ENCODE peak calls at places on chromosomes 4 and X, in ten cellular contexts. E is right lobe of liver, B is NCI-H774, K is fibroblast of pulmonary artery, H is HEK293T, A is HFF-Myc, V is AG10803, I is right atrium auricular region, L is GM10248, G is fibroblast of lung. Y is an unnamed sample.

GRCh38 chr4:112036881-112037280 is 108.4 kb upstream of the FAM241A start:
- DNase-seq in E (no peak), B (no peak), K (no peak), H (no peak), A (no peak), V (peak), I (no peak), L (no peak), G (no peak), Y (no peak)

GRCh38 chr4:27662426-27662825 is 801.8 kb downstream of the STIM2 start:
- DNase-seq in E (no peak), B (no peak), K (no peak), H (no peak), A (no peak), V (no peak), I (no peak), L (no peak), G (no peak), Y (no peak)

GRCh38 chr4:185654965-185655554 is 119.8 kb upstream of the PDLIM3 start:
- DNase-seq in E (no peak), B (no peak), K (no peak), H (no peak), A (no peak), V (no peak), I (no peak), L (no peak), G (no peak), Y (no peak)

GRCh38 chr4:184591070-184591677 is 58.1 kb downstream of the CASP3 start:
- DNase-seq in E (peak), B (no peak), K (no peak), H (no peak), A (no peak), V (no peak), I (no peak), L (no peak), G (no peak), Y (no peak)

GRCh38 chr4:2280531-2281300 is 18.8 kb upstream of the MXD4 start:
- DNase-seq in E (peak), B (no peak), K (no peak), H (no peak), A (no peak), V (no peak), I (no peak), L (no peak), G (no peak), Y (no peak)

GRCh38 chr4:7766086-7766485 is 173.6 kb downstream of the AFAP1 start:
- DNase-seq in E (no peak), B (no peak), K (no peak), H (no peak), A (no peak), V (no peak), I (no peak), L (no peak), G (no peak), Y (no peak)

GRCh38 chr4:13483142-13484044 is 747 bp downstream of the RAB28 start:
- DNase-seq in E (no peak), B (peak), K (peak), H (peak), A (peak), V (peak), I (peak), L (peak), G (peak), Y (peak)

GRCh38 chrX:85851418-85851817 is 195.9 kb downstream of the CHM start:
- DNase-seq in E (peak), B (no peak), K (peak), H (peak), A (no peak), V (no peak), I (no peak), L (no peak), G (no peak), Y (no peak)

GRCh38 chr4:15034071-15034764 is 31.9 kb downstream of the CPEB2 start:
- DNase-seq in E (no peak), B (no peak), K (peak), H (no peak), A (peak), V (peak), I (no peak), L (no peak), G (peak), Y (peak)

GRCh38 chr4:7414736-7415510 is 19.8 kb downstream of the PSAPL1 start:
- DNase-seq in E (no peak), B (no peak), K (no peak), H (no peak), A (no peak), V (no peak), I (no peak), L (no peak), G (no peak), Y (no peak)

GRCh38 chr4:85942107-85942506 is 417.7 kb downstream of the MAPK10 start:
- DNase-seq in E (no peak), B (no peak), K (no peak), H (no peak), A (no peak), V (no peak), I (no peak), L (no peak), G (no peak), Y (no peak)

GRCh38 chrX:65196758-65197371 is 220.6 kb upstream of the ZC4H2 start:
- DNase-seq in E (peak), B (no peak), K (no peak), H (peak), A (no peak), V (no peak), I (no peak), L (no peak), G (no peak), Y (no peak)

Y was measured in foreskin melanocyte.